ENCODE peak calls at places on chromosomes 5 and 9, in four cellular contexts. One of them, this sample, is unnamed.

GRCh38 chr5:31663519-31663918 is 24.6 kb downstream of the PDZD2 start:
- DNase-seq in lung: no peak
- DNase-seq in right cardiac atrium: no peak
- DNase-seq in sigmoid colon: no peak
- DNase-seq in this sample: no peak

GRCh38 chr9:121876658-121877271 is 216.3 kb downstream of the TTLL11 start:
- DNase-seq in lung: no peak
- DNase-seq in right cardiac atrium: no peak
- DNase-seq in sigmoid colon: no peak
- DNase-seq in this sample: no peak

GRCh38 chr5:102561894-102562760 is 63.3 kb upstream of the SLCO6A1 start:
- DNase-seq in lung: no peak
- DNase-seq in right cardiac atrium: peak; percentile 69
- DNase-seq in sigmoid colon: no peak
- DNase-seq in this sample: peak; percentile 52

GRCh38 chr9:3842839-3843238 is 317.0 kb upstream of the RFX3 start:
- DNase-seq in lung: no peak
- DNase-seq in right cardiac atrium: no peak
- DNase-seq in sigmoid colon: no peak
- DNase-seq in this sample: no peak

GRCh38 chr5:59206132-59206581 is 623.3 kb downstream of the RAB3C start:
- DNase-seq in lung: no peak
- DNase-seq in right cardiac atrium: no peak
- DNase-seq in sigmoid colon: no peak
- DNase-seq in this sample: no peak

GRCh38 chr5:68646142-68646541 is 430.6 kb downstream of the PIK3R1 start:
- DNase-seq in lung: no peak
- DNase-seq in right cardiac atrium: no peak
- DNase-seq in sigmoid colon: no peak
- DNase-seq in this sample: no peak

GRCh38 chr5:32092938-32093812 is 80.9 kb downstream of the GOLPH3 start:
- DNase-seq in lung: peak; percentile 66
- DNase-seq in right cardiac atrium: peak; percentile 63
- DNase-seq in sigmoid colon: peak; percentile 83
- DNase-seq in this sample: peak; percentile 65

GRCh38 chr5:135266975-135267374 is 132.1 kb downstream of the MACROH2A1 start:
- DNase-seq in lung: no peak
- DNase-seq in right cardiac atrium: no peak
- DNase-seq in sigmoid colon: no peak
- DNase-seq in this sample: no peak

GRCh38 chr5:179309751-179310320 is 35.4 kb downstream of the ADAMTS2 start:
- DNase-seq in lung: no peak
- DNase-seq in right cardiac atrium: no peak
- DNase-seq in sigmoid colon: peak; percentile 60
- DNase-seq in this sample: no peak

GRCh38 chr9:89821081-89821480 is 216.3 kb downstream of the GADD45G start:
- DNase-seq in lung: no peak
- DNase-seq in right cardiac atrium: no peak
- DNase-seq in sigmoid colon: no peak
- DNase-seq in this sample: no peak

GRCh38 chr5:7534505-7534904 is 138.6 kb downstream of the ADCY2 start:
- DNase-seq in lung: no peak
- DNase-seq in right cardiac atrium: no peak
- DNase-seq in sigmoid colon: no peak
- DNase-seq in this sample: no peak

GRCh38 chr5:91469517-91470165 is 86.5 kb upstream of the ARRDC3 start:
- DNase-seq in lung: no peak
- DNase-seq in right cardiac atrium: no peak
- DNase-seq in sigmoid colon: no peak
- DNase-seq in this sample: peak; percentile 28

GRCh38 chr9:95031711-95032461 is 285.6 kb downstream of the FANCC start:
- DNase-seq in lung: no peak
- DNase-seq in right cardiac atrium: no peak
- DNase-seq in sigmoid colon: no peak
- DNase-seq in this sample: peak; percentile 70

GRCh38 chr5:43367909-43368648 is 44.1 kb downstream of the CCL28 start:
- DNase-seq in lung: no peak
- DNase-seq in right cardiac atrium: no peak
- DNase-seq in sigmoid colon: no peak
- DNase-seq in this sample: no peak

GRCh38 chr5:140112685-140113179 is 1.2 kb upstream of the PURA start:
- DNase-seq in lung: no peak
- DNase-seq in right cardiac atrium: peak; percentile 24
- DNase-seq in sigmoid colon: no peak
- DNase-seq in this sample: no peak

GRCh38 chr9:38108326-38108725 is 39.3 kb upstream of the SHB start:
- DNase-seq in lung: no peak
- DNase-seq in right cardiac atrium: no peak
- DNase-seq in sigmoid colon: no peak
- DNase-seq in this sample: no peak

GRCh38 chr5:125408582-125409069 is 662.2 kb upstream of the ZNF608 start:
- DNase-seq in lung: no peak
- DNase-seq in right cardiac atrium: no peak
- DNase-seq in sigmoid colon: no peak
- DNase-seq in this sample: no peak

GRCh38 chr5:107615173-107615856 is 55.4 kb downstream of the EFNA5 start:
- DNase-seq in lung: no peak
- DNase-seq in right cardiac atrium: no peak
- DNase-seq in sigmoid colon: no peak
- DNase-seq in this sample: no peak